ENCODE peak calls at places on chromosomes 5 and 9, in nine cellular contexts. I, U, D, C, Z, X, P, H and J are unnamed samples.

GRCh38 chr5:113345261-113345940 is 89.4 kb downstream of the TSSK1B start:
- DNase-seq in I (no peak), U (no peak), D (no peak), C (no peak), Z (no peak), X (no peak), P (no peak), H (no peak), J (no peak)

GRCh38 chr9:3962467-3962866 is 337.4 kb downstream of the GLIS3 start:
- DNase-seq in I (no peak), U (peak), D (no peak), C (no peak), Z (no peak), X (peak), P (no peak), H (no peak), J (no peak)

GRCh38 chr5:31554552-31554951 is 22.5 kb downstream of the C5orf22 start:
- DNase-seq in I (no peak), U (no peak), D (no peak), C (no peak), Z (no peak), X (peak), P (no peak), H (no peak), J (no peak)

GRCh38 chr5:131679911-131680310 is 44.9 kb upstream of the RAPGEF6 start:
- DNase-seq in I (no peak), U (no peak), D (no peak), C (peak), Z (peak), X (peak), P (no peak), H (no peak), J (no peak)

GRCh38 chr9:88646539-88646938 is 111.6 kb downstream of the NXNL2 start:
- DNase-seq in I (no peak), U (no peak), D (no peak), C (peak), Z (no peak), X (no peak), P (no peak), H (no peak), J (no peak)

GRCh38 chr5:80191397-80191796 is 64.5 kb downstream of the SERINC5 start:
- DNase-seq in I (no peak), U (no peak), D (no peak), C (no peak), Z (no peak), X (no peak), P (no peak), H (no peak), J (no peak)

GRCh38 chr9:124544535-124544934 is 37.3 kb upstream of the NR5A1 start:
- DNase-seq in I (no peak), U (no peak), D (no peak), C (no peak), Z (no peak), X (no peak), P (no peak), H (no peak), J (no peak)

GRCh38 chr5:170503970-170504525 is at the start of gene KCNIP1:
- DNase-seq in I (peak), U (no peak), D (no peak), C (no peak), Z (peak), X (no peak), P (peak), H (no peak), J (no peak)

GRCh38 chr5:106481375-106481774 is 1189.4 kb downstream of the EFNA5 start:
- DNase-seq in I (no peak), U (no peak), D (no peak), C (no peak), Z (no peak), X (no peak), P (no peak), H (no peak), J (no peak)

GRCh38 chr9:97944612-97945011 is 6.6 kb upstream of the HEMGN start:
- DNase-seq in I (no peak), U (no peak), D (no peak), C (no peak), Z (no peak), X (no peak), P (no peak), H (no peak), J (no peak)